ENCODE peak calls at places on chromosome 7, in seven cellular contexts. K is H54; U is activated CD4-positive, alpha-beta T cell treated with anti-CD3 and anti-CD28 coated beads for 24 hours; G is NCI-H1105 treated with DMSO at 0.1 percent for 48 hours; V is cortex of kidney; Q is stimulated activated CD4-positive, alpha-beta T cell treated with anti-CD3 and anti-CD28 coated beads, Interleukin-4, amount 100 ng/mL, for 1 hour; F is stromal cell of bone marrow. P is an unnamed sample.

GRCh38 chr7:56083150-56083785 is 9.5 kb downstream of the PHKG1 start:
- DNase-seq in V (no peak), G (peak), Q (no peak), K (no peak), U (no peak), F (no peak), P (no peak)

GRCh38 chr7:145732521-145732920 is 384.1 kb upstream of the CNTNAP2 start:
- DNase-seq in U (no peak), V (no peak), Q (no peak), F (no peak), K (no peak), G (peak), P (no peak)

GRCh38 chr7:116426428-116427156 is 72.9 kb upstream of the CAV2 start:
- DNase-seq in F (peak), U (no peak), V (no peak), G (peak), Q (no peak), K (peak), P (no peak)

GRCh38 chr7:100544386-100544785 is 5.4 kb downstream of the AGFG2 start:
- DNase-seq in V (no peak), U (no peak), K (no peak), Q (no peak), G (no peak), F (no peak), P (no peak)

GRCh38 chr7:42877852-42878251 is 34.0 kb downstream of the C7orf25 start:
- DNase-seq in G (no peak), Q (no peak), V (no peak), F (no peak), K (no peak), U (no peak), P (no peak)

GRCh38 chr7:158829021-158829341 is 328 bp downstream of the ESYT2 start:
- DNase-seq in G (peak), K (peak), V (no peak), Q (peak), U (peak), F (no peak), P (peak)

GRCh38 chr7:139515266-139515665 is 8.2 kb upstream of the CLEC2L start:
- DNase-seq in Q (no peak), V (no peak), U (no peak), F (no peak), G (no peak), K (no peak), P (no peak)

GRCh38 chr7:17599733-17600685 is 301.6 kb downstream of the AHR start:
- DNase-seq in K (peak), Q (no peak), V (no peak), G (peak), F (peak), U (no peak), P (no peak)

GRCh38 chr7:81190997-81191747 is 272.3 kb upstream of the SEMA3C start:
- DNase-seq in F (peak), Q (no peak), G (no peak), V (no peak), U (no peak), K (no peak), P (no peak)

GRCh38 chr7:2932761-2933251 is 88.7 kb upstream of the GNA12 start:
- DNase-seq in G (no peak), U (no peak), Q (no peak), V (no peak), K (no peak), F (no peak), P (no peak)

GRCh38 chr7:151260471-151260870 is 12.0 kb upstream of the SMARCD3 start:
- DNase-seq in Q (no peak), F (no peak), U (no peak), K (no peak), V (no peak), G (no peak), P (no peak)

GRCh38 chr7:138092486-138093028 is 16.3 kb downstream of the AKR1D1 start:
- DNase-seq in V (no peak), G (no peak), F (no peak), K (no peak), Q (no peak), U (no peak), P (no peak)

GRCh38 chr7:17679427-17679826 is 260.9 kb downstream of the SNX13 start:
- DNase-seq in U (no peak), F (peak), G (no peak), Q (no peak), V (no peak), K (no peak), P (no peak)

GRCh38 chr7:93890041-93890463 is 501 bp downstream of the TFPI2 start:
- DNase-seq in Q (no peak), U (peak), G (peak), F (no peak), V (no peak), K (no peak), P (no peak)

GRCh38 chr7:119219663-119220062 is 995.2 kb downstream of the ANKRD7 start:
- DNase-seq in V (no peak), U (no peak), G (no peak), F (no peak), K (no peak), Q (no peak), P (no peak)

GRCh38 chr7:102834999-102835398 is 77.8 kb upstream of the LRRC17 start:
- DNase-seq in V (no peak), K (peak), G (no peak), Q (no peak), F (peak), U (no peak), P (no peak)

GRCh38 chr7:82183633-82184032 is 259.9 kb downstream of the CACNA2D1 start:
- DNase-seq in Q (no peak), G (no peak), F (no peak), U (no peak), K (no peak), V (no peak), P (no peak)

GRCh38 chr7:50362712-50363282 is 58.3 kb downstream of the IKZF1 start:
- DNase-seq in F (no peak), V (no peak), G (no peak), K (no peak), Q (no peak), U (no peak), P (peak)

GRCh38 chr7:6164010-6164409 is 108.4 kb downstream of the CYTH3 start:
- DNase-seq in V (no peak), K (no peak), G (no peak), U (no peak), F (no peak), Q (no peak), P (no peak)

GRCh38 chr7:114789942-114790341 is 132.0 kb upstream of the MDFIC start:
- DNase-seq in K (peak), F (peak), V (no peak), U (no peak), G (no peak), Q (no peak), P (no peak)

GRCh38 chr7:93958216-93958615 is 36.7 kb downstream of the GNG11 start:
- DNase-seq in U (no peak), K (no peak), G (no peak), V (no peak), Q (no peak), F (no peak), P (no peak)

GRCh38 chr7:50661345-50662058 is 96.3 kb upstream of the DDC start:
- DNase-seq in G (no peak), F (no peak), K (no peak), Q (no peak), V (no peak), U (no peak), P (no peak)

GRCh38 chr7:116713918-116714317 is 41.9 kb downstream of the MET start:
- DNase-seq in F (peak), K (no peak), G (no peak), V (no peak), U (no peak), Q (no peak), P (no peak)

GRCh38 chr7:122219253-122219865 is 75.3 kb upstream of the AASS start:
- DNase-seq in V (no peak), G (peak), F (peak), U (no peak), Q (no peak), K (no peak), P (no peak)

GRCh38 chr7:83947260-83947659 is 247.3 kb downstream of the SEMA3A start:
- DNase-seq in F (no peak), Q (no peak), G (no peak), K (peak), V (no peak), U (no peak), P (no peak)

GRCh38 chr7:22049848-22050247 is 104.1 kb upstream of the CDCA7L start:
- DNase-seq in Q (no peak), G (no peak), V (no peak), K (no peak), U (no peak), F (no peak), P (no peak)

GRCh38 chr7:76011437-76011836 is 17.0 kb upstream of the TMEM120A start:
- DNase-seq in G (no peak), K (no peak), Q (no peak), V (no peak), F (peak), U (no peak), P (no peak)

GRCh38 chr7:35985126-35985754 is 167.8 kb upstream of the EEPD1 start:
- DNase-seq in G (peak), U (peak), K (peak), F (peak), V (no peak), Q (peak), P (peak)

GRCh38 chr7:2431260-2431867 is 28.0 kb downstream of the CHST12 start:
- DNase-seq in K (peak), V (no peak), Q (peak), U (peak), F (no peak), G (no peak), P (peak)

GRCh38 chr7:155428171-155428834 is 29.6 kb upstream of the EN2 start:
- DNase-seq in F (no peak), Q (no peak), V (no peak), U (no peak), K (no peak), G (no peak), P (no peak)

GRCh38 chr7:2164646-2165045 is 68.1 kb downstream of the MAD1L1 start:
- DNase-seq in U (no peak), K (no peak), V (no peak), Q (no peak), F (no peak), G (no peak), P (no peak)

GRCh38 chr7:111091623-111092370 is 870 bp downstream of the LRRN3 start:
- DNase-seq in G (peak), K (no peak), F (no peak), V (no peak), Q (no peak), U (no peak), P (no peak)

GRCh38 chr7:7304705-7305475 is 122.5 kb downstream of the C1GALT1 start:
- DNase-seq in G (peak), V (no peak), U (no peak), K (no peak), Q (no peak), F (no peak), P (no peak)

GRCh38 chr7:22094413-22095304 is 149.0 kb upstream of the CDCA7L start:
- DNase-seq in F (no peak), V (no peak), K (no peak), Q (no peak), U (no peak), G (no peak), P (no peak)

GRCh38 chr7:52851547-52851946 is 183.9 kb upstream of the POM121L12 start:
- DNase-seq in V (no peak), Q (no peak), U (no peak), K (no peak), G (no peak), F (no peak), P (no peak)

P was measured in NK-92 treated with Interleukin-12 subunit alpha and Interleukin-12 subunit beta, amount 100 ng/mL, for 24 hours.